ENCODE peak calls at places on chromosomes 12 and 14, in seven cellular contexts. V, U, C, L, W, A and G are unnamed samples.

GRCh38 chr14:64572721-64573508 is 23.2 kb downstream of the PPP1R36 start:
- DNase-seq in V (no peak), U (no peak), C (no peak), L (no peak), W (peak; percentile 78), A (no peak), G (no peak)

GRCh38 chr14:90728951-90729350 is 87.3 kb downstream of the TTC7B start:
- DNase-seq in V (no peak), U (no peak), C (no peak), L (no peak), W (no peak), A (no peak), G (no peak)

GRCh38 chr14:56731187-56731586 is 79.1 kb downstream of the OTX2 start:
- DNase-seq in V (no peak), U (no peak), C (no peak), L (no peak), W (no peak), A (no peak), G (no peak)

GRCh38 chr12:58557156-58557555 is 363.1 kb downstream of the LRIG3 start:
- DNase-seq in V (no peak), U (no peak), C (no peak), L (no peak), W (no peak), A (no peak), G (no peak)

GRCh38 chr14:96146131-96146771 is 58.4 kb upstream of the BDKRB2 start:
- DNase-seq in V (no peak), U (no peak), C (no peak), L (no peak), W (no peak), A (no peak), G (no peak)

GRCh38 chr12:118436002-118436724 is 59.8 kb downstream of the SUDS3 start:
- DNase-seq in V (peak; percentile 27), U (peak; percentile 13), C (no peak), L (peak; percentile 45), W (peak; percentile 83), A (peak; percentile 12), G (no peak)

GRCh38 chr14:90661881-90662280 is 154.3 kb downstream of the TTC7B start:
- DNase-seq in V (no peak), U (no peak), C (no peak), L (no peak), W (peak; percentile 45), A (no peak), G (no peak)

GRCh38 chr14:58107947-58108552 is 44.0 kb downstream of the ARMH4 start:
- DNase-seq in V (peak; percentile 51), U (peak; percentile 17), C (no peak), L (peak; percentile 59), W (peak; percentile 75), A (peak; percentile 52), G (peak; percentile 63)

GRCh38 chr12:130456375-130457199 is 118.9 kb downstream of the PIWIL1 start:
- DNase-seq in V (no peak), U (no peak), C (no peak), L (no peak), W (no peak), A (no peak), G (no peak)

DNA sequence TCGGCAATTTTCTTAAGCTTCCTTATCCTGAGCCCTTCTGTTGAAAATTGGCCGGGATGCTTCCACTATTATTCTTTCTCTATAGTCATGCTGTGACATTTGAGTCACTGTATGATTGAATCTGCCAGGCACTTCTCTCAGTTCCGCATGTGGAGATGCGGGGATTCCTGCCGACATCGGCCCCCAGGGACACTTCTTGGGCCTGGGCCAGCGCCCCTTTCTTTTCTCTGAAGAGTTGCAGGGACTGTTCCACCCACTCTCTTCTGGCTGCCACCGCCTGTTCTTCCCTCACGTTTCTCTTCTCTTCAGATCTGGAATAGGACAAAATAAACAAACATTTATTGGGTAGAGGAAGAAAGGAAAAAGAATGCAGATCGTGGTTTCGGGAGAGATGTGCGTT is 310.1 kb downstream of the ETNK1 start:
- DNase-seq in V (no peak), U (no peak), C (no peak), L (no peak), W (peak; percentile 40), A (no peak), G (no peak)
- H3K4me3 ChIP-seq in V (no peak overlapping the region), U (no peak overlapping the region), C (no peak overlapping the region), L (no peak overlapping the region), W (no peak overlapping the region), A (no peak overlapping the region), G (no peak overlapping the region)

GRCh38 chr14:60771117-60771516 is 36.6 kb downstream of the MNAT1 start:
- DNase-seq in V (no peak), U (no peak), C (no peak), L (no peak), W (no peak), A (no peak), G (no peak)

GRCh38 chr14:60777856-60778578 is 43.5 kb downstream of the MNAT1 start:
- DNase-seq in V (no peak), U (no peak), C (no peak), L (no peak), W (no peak), A (no peak), G (no peak)

GRCh38 chr14:60773558-60773957 is 39.0 kb downstream of the MNAT1 start:
- DNase-seq in V (no peak), U (no peak), C (no peak), L (no peak), W (no peak), A (no peak), G (no peak)

GRCh38 chr14:60775296-60775695 is 40.7 kb downstream of the MNAT1 start:
- DNase-seq in V (no peak), U (no peak), C (no peak), L (no peak), W (no peak), A (no peak), G (no peak)
- TF ChIP-seq REST in V (no peak), U (no peak), C (no peak), L (no peak), W (no peak), A (no peak), G (no peak)

DNA sequence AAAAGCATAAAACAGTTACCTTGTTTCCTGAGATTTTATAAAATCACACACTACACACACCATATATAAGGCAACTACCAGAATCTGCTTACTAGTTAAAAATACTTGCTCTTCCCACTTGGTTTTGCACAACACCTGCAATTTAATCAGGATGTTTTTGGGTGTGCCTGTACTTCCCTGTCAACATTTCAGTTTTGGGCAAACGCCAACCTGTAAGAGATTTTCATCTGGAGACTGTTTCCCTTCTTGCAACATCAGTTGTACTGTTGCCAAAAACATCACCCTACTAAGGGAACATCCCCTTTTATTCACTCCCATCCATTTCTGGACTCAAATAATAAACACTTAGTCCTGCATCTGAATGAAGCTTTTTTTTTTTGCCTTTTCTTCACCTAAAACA is 172.3 kb downstream of the DUSP6 start:
- DNase-seq in V (peak; percentile 4), U (peak; percentile 89), C (no peak), L (peak; percentile 19), W (no peak), A (no peak), G (no peak)
- TF ChIP-seq POLR2AphosphoS5 in V (no peak), U (peak; percentile 82), C (no peak), L (no peak), W (no peak), A (no peak), G (no peak)

GRCh38 chr12:121807656-121808347 is 4.0 kb downstream of the SETD1B start:
- DNase-seq in V (no peak), U (peak; percentile 61), C (no peak), L (no peak), W (no peak), A (no peak), G (no peak)
- H3K4me3 ChIP-seq in V (no peak overlapping the region), U (no peak overlapping the region), C (no peak overlapping the region), L (no peak overlapping the region), W (peak overlapping the region; percentile 86), A (no peak overlapping the region), G (no peak overlapping the region)

GRCh38 chr12:81809829-81810595 is 50.9 kb upstream of the PPFIA2 start:
- DNase-seq in V (no peak), U (no peak), C (peak; percentile 3), L (no peak), W (no peak), A (no peak), G (no peak)
- TF ChIP-seq REST in V (no peak), U (no peak), C (no peak), L (no peak), W (no peak), A (no peak), G (no peak)

GRCh38 chr12:119713551-119714031 is 45.7 kb downstream of the PRKAB1 start:
- DNase-seq in V (no peak), U (no peak), C (no peak), L (no peak), W (no peak), A (no peak), G (no peak)
- TF ChIP-seq POLR2AphosphoS5 in V (no peak), U (no peak), C (no peak), L (no peak), W (no peak), A (no peak), G (no peak)

DNA sequence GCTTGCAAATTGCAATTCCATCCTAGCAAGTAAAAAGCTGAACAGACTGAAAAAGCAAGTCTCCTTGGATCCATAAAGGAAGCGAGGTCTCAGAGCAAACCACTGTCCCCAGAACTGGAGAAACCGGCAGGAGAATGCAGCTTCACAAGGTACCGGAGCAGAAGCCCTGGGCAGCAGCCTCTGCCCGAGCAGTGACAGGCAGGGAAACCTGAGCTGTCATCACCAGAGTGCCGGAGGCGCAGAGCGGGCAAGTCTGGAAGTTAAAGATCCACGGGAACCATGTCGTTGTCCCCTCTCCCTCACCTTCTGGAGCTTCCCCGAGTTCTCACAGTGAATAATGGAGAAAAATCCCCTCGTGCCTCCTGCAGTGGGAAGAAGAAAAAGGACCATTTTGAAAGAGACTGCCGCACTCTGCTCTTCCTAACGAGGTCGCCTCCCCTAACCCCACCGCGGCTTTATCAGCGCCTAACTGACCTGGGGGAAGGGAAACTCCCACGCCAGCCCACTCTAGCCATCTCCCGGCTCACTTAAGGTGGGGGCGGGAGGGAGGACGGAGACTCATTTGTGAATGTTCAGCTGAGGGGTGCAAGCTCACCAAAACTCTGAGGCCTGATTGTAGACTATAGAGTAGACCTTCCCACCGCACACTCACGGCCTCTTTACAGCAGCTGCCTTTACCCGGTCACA is 27.8 kb downstream of the FBXL14 start:
- DNase-seq in V (no peak), U (no peak), C (no peak), L (peak; percentile 87), W (peak; percentile 38), A (no peak), G (no peak)
- H3K4me3 ChIP-seq in V (no peak overlapping the region), U (no peak overlapping the region), C (no peak overlapping the region), L (peak overlapping the region; percentile 20), W (no peak overlapping the region), A (no peak overlapping the region), G (no peak overlapping the region)